ENCODE peak calls at places on chromosome 1, in seven cellular contexts. One of them, this sample, is unnamed.

GRCh38 chr1:33323663-33324477 is 3.0 kb upstream of the A3GALT2 start:
- DNase-seq in small intestine: no peak
- DNase-seq in osteoblast: peak; percentile 11
- DNase-seq in Peyer's patch: no peak
- DNase-seq in cardiac muscle cell: no peak
- DNase-seq in prostate gland: no peak
- DNase-seq in right lobe of liver: no peak
- DNase-seq in this sample: no peak

GRCh38 chr1:112743174-112744018 is 28.3 kb upstream of the PPM1J start:
- DNase-seq in Peyer's patch: no peak
- DNase-seq in cardiac muscle cell: no peak
- DNase-seq in prostate gland: no peak
- DNase-seq in right lobe of liver: no peak
- DNase-seq in osteoblast: no peak
- DNase-seq in small intestine: no peak
- DNase-seq in this sample: peak; percentile 86

GRCh38 chr1:39754026-39754569 is 15.4 kb downstream of the PPIE start:
- DNase-seq in Peyer's patch: no peak
- DNase-seq in prostate gland: no peak
- DNase-seq in osteoblast: no peak
- DNase-seq in right lobe of liver: no peak
- DNase-seq in small intestine: no peak
- DNase-seq in cardiac muscle cell: no peak
- DNase-seq in this sample: no peak

GRCh38 chr1:84489766-84490165 is 10.7 kb downstream of the RPF1 start:
- DNase-seq in right lobe of liver: no peak
- DNase-seq in small intestine: no peak
- DNase-seq in Peyer's patch: no peak
- DNase-seq in prostate gland: no peak
- DNase-seq in osteoblast: no peak
- DNase-seq in cardiac muscle cell: no peak
- DNase-seq in this sample: no peak

GRCh38 chr1:66336641-66336991 is 197.3 kb upstream of the SGIP1 start:
- DNase-seq in Peyer's patch: no peak
- DNase-seq in small intestine: no peak
- DNase-seq in cardiac muscle cell: no peak
- DNase-seq in osteoblast: no peak
- DNase-seq in prostate gland: no peak
- DNase-seq in right lobe of liver: no peak
- DNase-seq in this sample: no peak

GRCh38 chr1:101739826-101740330 is 256.8 kb downstream of the OLFM3 start:
- DNase-seq in Peyer's patch: no peak
- DNase-seq in small intestine: peak; percentile 36
- DNase-seq in right lobe of liver: no peak
- DNase-seq in cardiac muscle cell: no peak
- DNase-seq in prostate gland: no peak
- DNase-seq in osteoblast: no peak
- DNase-seq in this sample: no peak

GRCh38 chr1:27658951-27659496 is 13.0 kb downstream of the IFI6 start:
- DNase-seq in prostate gland: no peak
- DNase-seq in Peyer's patch: no peak
- DNase-seq in cardiac muscle cell: no peak
- DNase-seq in small intestine: no peak
- DNase-seq in right lobe of liver: no peak
- DNase-seq in osteoblast: peak; percentile 96
- DNase-seq in this sample: peak; percentile 63

GRCh38 chr1:164599272-164599671 is 40.3 kb downstream of the PBX1 start:
- DNase-seq in right lobe of liver: no peak
- DNase-seq in osteoblast: no peak
- DNase-seq in cardiac muscle cell: no peak
- DNase-seq in small intestine: no peak
- DNase-seq in prostate gland: no peak
- DNase-seq in Peyer's patch: no peak
- DNase-seq in this sample: no peak

GRCh38 chr1:172351761-172352161 is 68.7 kb upstream of the C1orf105 start:
- DNase-seq in osteoblast: no peak
- DNase-seq in small intestine: peak; percentile 15
- DNase-seq in Peyer's patch: no peak
- DNase-seq in prostate gland: no peak
- DNase-seq in cardiac muscle cell: no peak
- DNase-seq in right lobe of liver: no peak
- DNase-seq in this sample: no peak

GRCh38 chr1:37660646-37661045 is 26.0 kb upstream of the RSPO1 start:
- DNase-seq in prostate gland: no peak
- DNase-seq in osteoblast: no peak
- DNase-seq in small intestine: no peak
- DNase-seq in cardiac muscle cell: no peak
- DNase-seq in Peyer's patch: no peak
- DNase-seq in right lobe of liver: no peak
- DNase-seq in this sample: peak; percentile 89

GRCh38 chr1:151934048-151934493 is 24.8 kb upstream of the THEM4 start:
- DNase-seq in small intestine: peak; percentile 81
- DNase-seq in cardiac muscle cell: peak; percentile 65
- DNase-seq in Peyer's patch: no peak
- DNase-seq in prostate gland: peak; percentile 52
- DNase-seq in right lobe of liver: no peak
- DNase-seq in osteoblast: peak; percentile 74
- DNase-seq in this sample: peak; percentile 60

GRCh38 chr1:247443641-247444040 is 14.3 kb downstream of the OR2B11 start:
- DNase-seq in small intestine: no peak
- DNase-seq in Peyer's patch: no peak
- DNase-seq in prostate gland: no peak
- DNase-seq in osteoblast: no peak
- DNase-seq in right lobe of liver: no peak
- DNase-seq in cardiac muscle cell: no peak
- DNase-seq in this sample: no peak

GRCh38 chr1:220879509-220880366 is 495 bp downstream of the HLX start:
- DNase-seq in cardiac muscle cell: peak; percentile 69
- DNase-seq in Peyer's patch: peak; percentile 64
- DNase-seq in prostate gland: no peak
- DNase-seq in small intestine: no peak
- DNase-seq in osteoblast: peak; percentile 96
- DNase-seq in right lobe of liver: peak; percentile 75
- DNase-seq in this sample: peak; percentile 90

GRCh38 chr1:185853739-185854138 is 119.5 kb downstream of the HMCN1 start:
- DNase-seq in small intestine: no peak
- DNase-seq in prostate gland: no peak
- DNase-seq in osteoblast: no peak
- DNase-seq in Peyer's patch: no peak
- DNase-seq in cardiac muscle cell: no peak
- DNase-seq in right lobe of liver: no peak
- DNase-seq in this sample: no peak

GRCh38 chr1:41479000-41479807 is 5.3 kb downstream of the EDN2 start:
- DNase-seq in prostate gland: no peak
- DNase-seq in right lobe of liver: peak; percentile 67
- DNase-seq in cardiac muscle cell: no peak
- DNase-seq in small intestine: no peak
- DNase-seq in Peyer's patch: peak; percentile 48
- DNase-seq in osteoblast: peak; percentile 92
- DNase-seq in this sample: no peak

GRCh38 chr1:55337801-55338447 is 122.8 kb upstream of the USP24 start:
- DNase-seq in prostate gland: no peak
- DNase-seq in cardiac muscle cell: peak; percentile 70
- DNase-seq in osteoblast: peak; percentile 91
- DNase-seq in right lobe of liver: no peak
- DNase-seq in Peyer's patch: no peak
- DNase-seq in small intestine: peak; percentile 55
- DNase-seq in this sample: peak; percentile 76

GRCh38 chr1:171257207-171258052 is 9.1 kb downstream of the FMO1 start:
- DNase-seq in osteoblast: no peak
- DNase-seq in right lobe of liver: peak; percentile 83
- DNase-seq in small intestine: peak; percentile 98
- DNase-seq in cardiac muscle cell: no peak
- DNase-seq in prostate gland: peak; percentile 29
- DNase-seq in Peyer's patch: peak; percentile 89
- DNase-seq in this sample: no peak

GRCh38 chr1:113353581-113353980 is 36.7 kb upstream of the MAGI3 start:
- DNase-seq in prostate gland: no peak
- DNase-seq in right lobe of liver: no peak
- DNase-seq in osteoblast: no peak
- DNase-seq in Peyer's patch: no peak
- DNase-seq in small intestine: no peak
- DNase-seq in cardiac muscle cell: no peak
- DNase-seq in this sample: no peak

GRCh38 chr1:17831619-17832018 is 76.5 kb downstream of the ACTL8 start:
- DNase-seq in osteoblast: peak; percentile 94
- DNase-seq in cardiac muscle cell: peak; percentile 87
- DNase-seq in Peyer's patch: no peak
- DNase-seq in small intestine: no peak
- DNase-seq in right lobe of liver: no peak
- DNase-seq in prostate gland: no peak
- DNase-seq in this sample: peak; percentile 86

GRCh38 chr1:210487021-210487420 is 158.3 kb downstream of the HHAT start:
- DNase-seq in Peyer's patch: no peak
- DNase-seq in right lobe of liver: no peak
- DNase-seq in prostate gland: no peak
- DNase-seq in cardiac muscle cell: no peak
- DNase-seq in small intestine: no peak
- DNase-seq in osteoblast: no peak
- DNase-seq in this sample: no peak

GRCh38 chr1:6424619-6425593 is at the start of gene ESPN:
- DNase-seq in Peyer's patch: no peak
- DNase-seq in prostate gland: no peak
- DNase-seq in cardiac muscle cell: no peak
- DNase-seq in small intestine: peak; percentile 42
- DNase-seq in right lobe of liver: no peak
- DNase-seq in osteoblast: peak; percentile 85
- DNase-seq in this sample: peak; percentile 94
- H3K27me3 ChIP-seq in Peyer's patch: no peaks in the 10 kb centered on the region
- H3K27me3 ChIP-seq in prostate gland: no peaks in the 10 kb centered on the region
- H3K27me3 ChIP-seq in cardiac muscle cell: peaks cover 80% of the 10 kb centered on the region
- H3K27me3 ChIP-seq in small intestine: peaks cover 6% of the 10 kb centered on the region
- H3K27me3 ChIP-seq in right lobe of liver: peaks cover 31% of the 10 kb centered on the region
- H3K27me3 ChIP-seq in osteoblast: peaks cover 68% of the 10 kb centered on the region
- H3K27me3 ChIP-seq in this sample: peaks cover 68% of the 10 kb centered on the region

GRCh38 chr1:46097149-46097472 is 35.3 kb downstream of the PIK3R3 start:
- DNase-seq in small intestine: no peak
- DNase-seq in Peyer's patch: no peak
- DNase-seq in right lobe of liver: no peak
- DNase-seq in prostate gland: no peak
- DNase-seq in cardiac muscle cell: no peak
- DNase-seq in osteoblast: no peak
- DNase-seq in this sample: no peak

GRCh38 chr1:46099215-46099614 is 33.2 kb downstream of the PIK3R3 start:
- DNase-seq in small intestine: no peak
- DNase-seq in prostate gland: no peak
- DNase-seq in right lobe of liver: no peak
- DNase-seq in Peyer's patch: no peak
- DNase-seq in osteoblast: no peak
- DNase-seq in cardiac muscle cell: no peak
- DNase-seq in this sample: no peak

GRCh38 chr1:46094454-46094853 is 38.0 kb downstream of the PIK3R3 start:
- DNase-seq in right lobe of liver: no peak
- DNase-seq in small intestine: no peak
- DNase-seq in osteoblast: no peak
- DNase-seq in Peyer's patch: no peak
- DNase-seq in cardiac muscle cell: no peak
- DNase-seq in prostate gland: no peak
- DNase-seq in this sample: no peak

GRCh38 chr1:46098043-46098712 is 34.3 kb downstream of the PIK3R3 start:
- DNase-seq in right lobe of liver: no peak
- DNase-seq in Peyer's patch: no peak
- DNase-seq in cardiac muscle cell: no peak
- DNase-seq in prostate gland: no peak
- DNase-seq in osteoblast: no peak
- DNase-seq in small intestine: no peak
- DNase-seq in this sample: no peak

DNA sequence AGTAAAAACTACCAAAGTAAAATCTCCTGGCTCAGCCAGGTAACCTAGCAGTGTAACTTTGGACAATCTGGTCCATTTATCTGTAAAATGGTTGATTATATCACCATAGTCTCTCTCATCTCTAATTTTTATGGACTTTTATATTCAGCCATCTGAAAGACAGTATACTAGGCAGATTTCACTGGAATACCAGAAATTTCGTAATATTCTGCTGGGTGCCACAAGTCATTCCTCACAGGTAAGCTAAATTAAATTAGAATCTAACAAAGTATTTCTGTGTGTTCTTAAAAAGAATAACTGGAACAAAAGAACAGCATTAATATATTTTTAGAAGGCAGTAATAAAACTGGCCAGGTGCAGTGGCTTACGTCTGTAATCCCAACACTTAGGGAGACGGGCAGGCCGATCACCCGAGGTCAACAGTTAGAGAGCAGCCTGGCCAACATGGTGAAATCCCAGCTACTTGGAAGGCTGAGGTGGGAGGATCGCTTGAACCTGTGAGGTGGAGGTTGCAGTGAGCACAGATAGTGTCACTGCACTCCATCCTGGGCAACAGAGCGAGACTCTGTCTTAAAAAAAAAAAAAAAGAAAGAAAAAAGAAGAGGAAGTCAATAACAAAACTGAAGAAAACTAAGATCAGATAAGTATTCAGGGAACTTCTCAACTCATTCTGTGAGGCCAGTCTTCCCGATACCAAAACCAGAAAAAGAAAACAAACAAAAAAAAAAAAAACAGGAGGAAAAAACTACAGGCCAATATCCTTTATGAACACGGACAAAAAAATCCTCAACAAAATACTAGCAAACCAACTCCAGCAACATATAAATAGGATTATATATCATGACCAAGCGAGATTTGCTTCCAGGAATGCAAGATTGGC is 35.9 kb downstream of the PIK3R3 start:
- DNase-seq in prostate gland: no peak
- DNase-seq in Peyer's patch: no peak
- DNase-seq in osteoblast: no peak
- DNase-seq in right lobe of liver: no peak
- DNase-seq in small intestine: no peak
- DNase-seq in cardiac muscle cell: no peak
- DNase-seq in this sample: no peak
- H3K4me3 ChIP-seq in prostate gland: no peak overlapping the region
- H3K4me3 ChIP-seq in Peyer's patch: no peak overlapping the region
- H3K4me3 ChIP-seq in osteoblast: no peak overlapping the region
- H3K4me3 ChIP-seq in right lobe of liver: no peak overlapping the region
- H3K4me3 ChIP-seq in small intestine: no peak overlapping the region
- H3K4me3 ChIP-seq in cardiac muscle cell: no peak overlapping the region
- H3K4me3 ChIP-seq in this sample: no peak overlapping the region

DNA sequence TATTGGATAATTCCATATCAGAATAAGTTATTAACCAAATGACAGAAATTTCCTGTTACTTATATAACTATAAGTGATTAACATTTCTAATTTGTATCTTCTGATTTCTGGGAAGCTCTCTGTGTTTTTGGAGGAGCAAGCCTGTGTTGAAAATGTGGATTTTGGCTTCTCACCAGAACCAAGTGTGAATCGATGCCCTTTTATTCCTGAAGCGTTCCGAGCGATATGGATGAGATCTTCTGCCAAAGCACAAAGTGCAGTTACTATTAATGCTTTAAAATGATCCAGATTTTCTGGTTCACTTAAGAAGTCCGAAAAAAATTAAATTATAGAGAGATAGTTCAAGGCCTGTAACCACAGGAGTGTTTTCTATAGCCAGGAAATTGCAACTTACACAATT is 22.8 kb downstream of the ALG14 start:
- DNase-seq in Peyer's patch: no peak
- DNase-seq in small intestine: no peak
- DNase-seq in cardiac muscle cell: no peak
- DNase-seq in right lobe of liver: peak; percentile 68
- DNase-seq in prostate gland: no peak
- DNase-seq in osteoblast: no peak
- DNase-seq in this sample: no peak
- H3K36me3 ChIP-seq in Peyer's patch: no peaks in the 10 kb centered on the region
- H3K36me3 ChIP-seq in small intestine: no peaks in the 10 kb centered on the region
- H3K36me3 ChIP-seq in cardiac muscle cell: no peaks in the 10 kb centered on the region
- H3K36me3 ChIP-seq in right lobe of liver: no peaks in the 10 kb centered on the region
- H3K36me3 ChIP-seq in prostate gland: no peaks in the 10 kb centered on the region
- H3K36me3 ChIP-seq in osteoblast: no peaks in the 10 kb centered on the region
- H3K36me3 ChIP-seq in this sample: no peaks in the 10 kb centered on the region

GRCh38 chr1:156644146-156644545 is 2.2 kb downstream of the BCAN start:
- DNase-seq in cardiac muscle cell: no peak
- DNase-seq in small intestine: no peak
- DNase-seq in osteoblast: peak; percentile 39
- DNase-seq in right lobe of liver: no peak
- DNase-seq in Peyer's patch: no peak
- DNase-seq in prostate gland: no peak
- DNase-seq in this sample: peak; percentile 24
- H3K27me3 ChIP-seq in cardiac muscle cell: peaks cover 84% of the 10 kb centered on the region
- H3K27me3 ChIP-seq in small intestine: peaks cover 3% of the 10 kb centered on the region
- H3K27me3 ChIP-seq in osteoblast: peaks cover 93% of the 10 kb centered on the region
- H3K27me3 ChIP-seq in right lobe of liver: no peaks in the 10 kb centered on the region
- H3K27me3 ChIP-seq in Peyer's patch: no peaks in the 10 kb centered on the region
- H3K27me3 ChIP-seq in prostate gland: peaks cover 26% of the 10 kb centered on the region
- H3K27me3 ChIP-seq in this sample: peaks cover 88% of the 10 kb centered on the region

This sample was measured in H7.